ENCODE peak calls at places on chromosome 17, in eight cellular contexts. L is aorta; P is tibial nerve; S is transverse colon; V is fibroblast of pulmonary artery; D is HTR-8/SVneo; K is left ventricle myocardium superior; N is stimulated activated CD4-positive, alpha-beta T cell treated with anti-CD3 and anti-CD28 coated beads, TNF-alpha, amount 100 ng/mL, for 1 hour. U is an unnamed sample.

GRCh38 chr17:67902531-67903231 is 77.4 kb downstream of the BPTF start:
- DNase-seq in L (no peak), P (no peak), S (no peak), V (peak; percentile 11), D (no peak), K (no peak), N (no peak), U (no peak)

GRCh38 chr17:39576187-39576586 is 31.5 kb downstream of the NEUROD2 start:
- DNase-seq in L (no peak), P (no peak), S (no peak), V (no peak), D (peak; percentile 48), K (no peak), N (no peak), U (no peak)

GRCh38 chr17:42275527-42276358 is 448 bp downstream of the STAT5B start:
- DNase-seq in L (peak; percentile 80), P (peak; percentile 42), S (peak; percentile 19), V (peak; percentile 59), D (no peak), K (no peak), N (peak; percentile 13), U (no peak)

GRCh38 chr17:80837711-80838110 is 153.9 kb upstream of the CHMP6 start:
- DNase-seq in L (peak; percentile 59), P (no peak), S (no peak), V (no peak), D (no peak), K (no peak), N (no peak), U (no peak)

GRCh38 chr17:66691644-66692500 is 143.0 kb upstream of the CACNG5 start:
- DNase-seq in L (no peak), P (peak; percentile 52), S (no peak), V (peak; percentile 91), D (no peak), K (no peak), N (no peak), U (no peak)

GRCh38 chr17:50051082-50051576 is 4.8 kb upstream of the ITGA3 start:
- DNase-seq in L (no peak), P (no peak), S (no peak), V (peak; percentile 66), D (peak; percentile 95), K (no peak), N (peak; percentile 14), U (no peak)

GRCh38 chr17:60743812-60744211 is 66.2 kb downstream of the BCAS3 start:
- DNase-seq in L (no peak), P (no peak), S (no peak), V (peak; percentile 65), D (no peak), K (no peak), N (no peak), U (no peak)

GRCh38 chr17:16298140-16298662 is 55.1 kb downstream of the CENPV start:
- DNase-seq in L (no peak), P (no peak), S (no peak), V (no peak), D (no peak), K (no peak), N (no peak), U (no peak)

GRCh38 chr17:45844695-45845375 is at the start of gene SPPL2C:
- DNase-seq in L (no peak), P (no peak), S (no peak), V (no peak), D (no peak), K (no peak), N (no peak), U (no peak)

GRCh38 chr17:82321947-82322466 is 4.6 kb upstream of the CD7 start:
- DNase-seq in L (no peak), P (no peak), S (no peak), V (no peak), D (no peak), K (no peak), N (no peak), U (no peak)

GRCh38 chr17:29078183-29079045 is 35.5 kb downstream of the PIPOX start:
- DNase-seq in L (no peak), P (no peak), S (no peak), V (peak; percentile 51), D (no peak), K (no peak), N (no peak), U (no peak)

GRCh38 chr17:59671386-59671785 is 35.8 kb downstream of the PTRH2 start:
- DNase-seq in L (no peak), P (no peak), S (no peak), V (no peak), D (no peak), K (no peak), N (no peak), U (no peak)

GRCh38 chr17:42844761-42845555 is 578 bp downstream of the AOC2 start:
- DNase-seq in L (no peak), P (no peak), S (no peak), V (no peak), D (no peak), K (no peak), N (no peak), U (no peak)

GRCh38 chr17:68255731-68256538 is 8.1 kb downstream of the AMZ2 start:
- DNase-seq in L (no peak), P (no peak), S (no peak), V (no peak), D (no peak), K (no peak), N (no peak), U (no peak)

GRCh38 chr17:1180958-1181768 is 1.4 kb upstream of the ABR start:
- DNase-seq in L (no peak), P (no peak), S (no peak), V (no peak), D (no peak), K (no peak), N (no peak), U (no peak)

GRCh38 chr17:57404807-57405485 is 148.6 kb downstream of the MSI2 start:
- DNase-seq in L (no peak), P (no peak), S (no peak), V (no peak), D (no peak), K (no peak), N (no peak), U (no peak)

GRCh38 chr17:77437017-77437416 is 296.2 kb downstream of the SEC14L1 start:
- DNase-seq in L (no peak), P (no peak), S (peak; percentile 42), V (peak; percentile 86), D (no peak), K (peak; percentile 76), N (no peak), U (no peak)

GRCh38 chr17:73155410-73156165 is 9.2 kb upstream of the SSTR2 start:
- DNase-seq in L (peak; percentile 34), P (no peak), S (no peak), V (no peak), D (no peak), K (no peak), N (no peak), U (no peak)

U was measured in omental fat pad.